ENCODE peak calls at places on chromosome 20, in eight cellular contexts. X, W, P, F, K, N, I and A are unnamed samples.

GRCh38 chr20:9408422-9409300 is 105.7 kb upstream of the LAMP5 start:
- DNase-seq in X (no peak), W (no peak), P (no peak), F (no peak), K (peak), N (peak), I (no peak), A (no peak)

GRCh38 chr20:433300-433975 is 25.3 kb downstream of the RBCK1 start:
- DNase-seq in X (no peak), W (no peak), P (peak), F (peak), K (no peak), N (peak), I (peak), A (peak)

GRCh38 chr20:38997622-38998021 is 35.5 kb downstream of the DHX35 start:
- DNase-seq in X (no peak), W (no peak), P (peak), F (no peak), K (no peak), N (no peak), I (no peak), A (peak)

GRCh38 chr20:33740189-33740588 is 8.4 kb downstream of the ZNF341 start:
- DNase-seq in X (no peak), W (no peak), P (no peak), F (no peak), K (no peak), N (no peak), I (no peak), A (no peak)

GRCh38 chr20:37920270-37920669 is 17.3 kb downstream of the VSTM2L start:
- DNase-seq in X (no peak), W (no peak), P (no peak), F (no peak), K (no peak), N (no peak), I (no peak), A (no peak)

GRCh38 chr20:50389808-50390684 is 120.1 kb upstream of the PTPN1 start:
- DNase-seq in X (no peak), W (no peak), P (no peak), F (no peak), K (no peak), N (no peak), I (no peak), A (no peak)

GRCh38 chr20:24779166-24779565 is 169.9 kb upstream of the CST7 start:
- DNase-seq in X (no peak), W (no peak), P (no peak), F (no peak), K (no peak), N (no peak), I (peak), A (no peak)

GRCh38 chr20:45947110-45947866 is 12.8 kb downstream of the PCIF1 start:
- DNase-seq in X (no peak), W (no peak), P (no peak), F (no peak), K (no peak), N (no peak), I (peak), A (no peak)

GRCh38 chr20:24650091-24650490 is 180.7 kb downstream of the SYNDIG1 start:
- DNase-seq in X (no peak), W (no peak), P (no peak), F (no peak), K (peak), N (no peak), I (no peak), A (no peak)

GRCh38 chr20:25197173-25197869 is 1.8 kb downstream of the ENTPD6 start:
- DNase-seq in X (no peak), W (no peak), P (no peak), F (no peak), K (no peak), N (no peak), I (peak), A (no peak)

GRCh38 chr20:33178726-33179125 is 10.8 kb downstream of the BPIFA2 start:
- DNase-seq in X (no peak), W (no peak), P (no peak), F (no peak), K (no peak), N (no peak), I (no peak), A (no peak)

GRCh38 chr20:40970218-40970617 is 58.4 kb upstream of the TOP1 start:
- DNase-seq in X (no peak), W (no peak), P (no peak), F (no peak), K (no peak), N (no peak), I (peak), A (no peak)

GRCh38 chr20:16272961-16273360 is 300.3 kb downstream of the KIF16B start:
- DNase-seq in X (no peak), W (no peak), P (no peak), F (no peak), K (no peak), N (no peak), I (no peak), A (no peak)

GRCh38 chr20:60310551-60310950 is 352.3 kb downstream of the CDH26 start:
- DNase-seq in X (no peak), W (no peak), P (no peak), F (no peak), K (no peak), N (no peak), I (no peak), A (no peak)

GRCh38 chr20:47139934-47140333 is 216.6 kb downstream of the ZMYND8 start:
- DNase-seq in X (no peak), W (no peak), P (no peak), F (no peak), K (no peak), N (peak), I (no peak), A (no peak)

GRCh38 chr20:40632346-40632976 is 56.6 kb downstream of the MAFB start:
- DNase-seq in X (no peak), W (no peak), P (no peak), F (no peak), K (no peak), N (peak), I (no peak), A (no peak)

GRCh38 chr20:11178946-11179654 is 505.3 kb upstream of the JAG1 start:
- DNase-seq in X (no peak), W (no peak), P (no peak), F (no peak), K (no peak), N (peak), I (no peak), A (no peak)

GRCh38 chr20:20375862-20376261 is 8.0 kb downstream of the INSM1 start:
- DNase-seq in X (no peak), W (no peak), P (no peak), F (no peak), K (no peak), N (no peak), I (no peak), A (no peak)

GRCh38 chr20:7790189-7790588 is 150.1 kb downstream of the HAO1 start:
- DNase-seq in X (no peak), W (peak), P (no peak), F (no peak), K (no peak), N (peak), I (no peak), A (no peak)

GRCh38 chr20:24102290-24102689 is 113.7 kb upstream of the GGTLC1 start:
- DNase-seq in X (no peak), W (no peak), P (no peak), F (no peak), K (peak), N (peak), I (peak), A (no peak)

GRCh38 chr20:22698443-22698842 is 114.1 kb upstream of the FOXA2 start:
- DNase-seq in X (no peak), W (no peak), P (no peak), F (no peak), K (no peak), N (peak), I (no peak), A (no peak)

GRCh38 chr20:137668-138131 is 4.7 kb upstream of the DEFB126 start:
- DNase-seq in X (no peak), W (no peak), P (no peak), F (no peak), K (no peak), N (peak), I (no peak), A (no peak)

GRCh38 chr20:59518881-59519706 is 85.2 kb upstream of the PHACTR3 start:
- DNase-seq in X (peak), W (no peak), P (no peak), F (no peak), K (peak), N (peak), I (peak), A (peak)